ENCODE peak calls at places on chromosomes 2 and 18, in ten cellular contexts. V is IMR-90, E is fibroblast of lung, R is endothelial cell of umbilical vein, M is colonic mucosa, Q is neural progenitor cell, P is SK-N-SH, A is HepG2, F is mammary epithelial cell, G is endodermal cell. K is an unnamed sample.

GRCh38 chr2:84302513-84303412 is 156.3 kb downstream of the SUCLG1 start:
- DNase-seq in F (peak), V (peak), Q (peak), G (peak), R (peak), M (peak), A (peak), E (peak), P (peak), K (no peak)

GRCh38 chr18:75154997-75155396 is 53.9 kb downstream of the PTGR3 start:
- DNase-seq in Q (no peak), M (no peak), V (no peak), G (peak), P (no peak), E (no peak), F (no peak), A (no peak), R (no peak), K (no peak)

GRCh38 chr18:12589419-12589818 is 68.5 kb downstream of the SPIRE1 start:
- DNase-seq in F (no peak), R (no peak), P (peak), G (no peak), Q (no peak), E (no peak), M (no peak), V (no peak), A (no peak), K (no peak)

GRCh38 chr2:3200420-3200939 is 177.1 kb downstream of the EIPR1 start:
- DNase-seq in R (no peak), E (no peak), P (no peak), Q (no peak), A (no peak), V (no peak), M (no peak), F (no peak), G (no peak), K (no peak)

GRCh38 chr2:88658318-88658717 is 31.1 kb upstream of the EIF2AK3 start:
- DNase-seq in A (no peak), R (peak), G (no peak), Q (no peak), E (peak), V (peak), F (peak), M (no peak), P (no peak), K (no peak)

GRCh38 chr2:26466662-26467310 is 11.1 kb downstream of the OTOF start:
- DNase-seq in M (no peak), P (no peak), E (no peak), A (no peak), R (no peak), Q (no peak), G (no peak), F (no peak), V (no peak), K (peak)

GRCh38 chr18:23539911-23540475 is 36.7 kb downstream of the RMC1 start:
- DNase-seq in M (no peak), E (no peak), G (no peak), P (no peak), V (no peak), R (no peak), A (no peak), F (no peak), Q (no peak), K (no peak)

GRCh38 chr2:109275120-109276040 is 146.4 kb downstream of the SH3RF3 start:
- DNase-seq in P (no peak), Q (no peak), A (no peak), M (no peak), F (no peak), G (no peak), V (no peak), E (peak), R (peak), K (no peak)

GRCh38 chr2:172893111-172893510 is 157.5 kb downstream of the RAPGEF4 start:
- DNase-seq in V (no peak), M (no peak), A (no peak), Q (no peak), E (no peak), G (no peak), P (no peak), F (no peak), R (no peak), K (no peak)

GRCh38 chr2:109563294-109563693 is 50.5 kb downstream of the SEPTIN10 start:
- DNase-seq in E (no peak), P (no peak), F (no peak), G (no peak), R (no peak), V (peak), A (no peak), M (no peak), Q (no peak), K (no peak)

GRCh38 chr18:27750014-27750413 is 426.9 kb downstream of the CDH2 start:
- DNase-seq in P (peak), V (peak), Q (peak), E (peak), M (peak), A (peak), R (peak), G (peak), F (peak), K (no peak)

GRCh38 chr2:210189452-210190143 is 18.4 kb upstream of the KANSL1L start:
- DNase-seq in A (peak), M (no peak), E (no peak), F (no peak), Q (no peak), V (no peak), G (no peak), R (no peak), P (no peak), K (no peak)

GRCh38 chr2:75605770-75606535 is 40.6 kb upstream of the MRPL19 start:
- DNase-seq in F (peak), P (no peak), M (no peak), V (peak), E (peak), A (peak), G (peak), Q (peak), R (peak), K (no peak)

GRCh38 chr2:127535941-127536340 is 458 bp downstream of the MYO7B start:
- DNase-seq in V (no peak), R (no peak), F (no peak), G (no peak), A (no peak), M (peak), E (no peak), Q (no peak), P (no peak), K (no peak)

GRCh38 chr18:58640891-58641610 is 12.2 kb upstream of the ALPK2 start:
- DNase-seq in M (no peak), Q (no peak), V (no peak), E (no peak), A (no peak), F (no peak), R (no peak), P (no peak), G (peak), K (no peak)

GRCh38 chr2:218291318-218291933 is 877 bp downstream of the TMBIM1 start:
- DNase-seq in G (no peak), F (no peak), P (no peak), A (no peak), E (peak), M (no peak), R (no peak), Q (no peak), V (peak), K (no peak)

GRCh38 chr2:151760139-151760650 is 25.9 kb upstream of the NEB start:
- DNase-seq in F (no peak), V (no peak), A (peak), R (no peak), Q (peak), G (peak), M (no peak), E (no peak), P (no peak), K (no peak)

GRCh38 chr2:12168354-12169059 is 422.1 kb downstream of the LPIN1 start:
- DNase-seq in V (no peak), A (no peak), G (no peak), P (no peak), F (no peak), R (no peak), Q (no peak), M (no peak), E (no peak), K (no peak)

GRCh38 chr18:2881490-2882195 is 34.8 kb downstream of the EMILIN2 start:
- DNase-seq in M (no peak), P (no peak), V (peak), A (no peak), R (no peak), G (no peak), Q (no peak), E (peak), F (no peak), K (peak)

GRCh38 chr2:112547333-112547732 is 5.1 kb downstream of the POLR1B start:
- DNase-seq in F (peak), E (peak), A (peak), M (no peak), G (no peak), Q (no peak), P (no peak), V (peak), R (no peak), K (no peak)

GRCh38 chr2:64652231-64653173 is 1.2 kb downstream of the SERTAD2 start:
- DNase-seq in V (peak), Q (peak), F (peak), A (peak), P (no peak), G (peak), R (peak), M (peak), E (peak), K (no peak)

GRCh38 chr2:150480241-150480640 is 7.2 kb downstream of the RND3 start:
- DNase-seq in M (no peak), E (peak), A (no peak), R (peak), G (no peak), P (no peak), Q (no peak), F (peak), V (peak), K (no peak)

GRCh38 chr18:34971313-34971712 is 69.9 kb upstream of the MAPRE2 start:
- DNase-seq in M (no peak), F (peak), E (peak), A (no peak), G (no peak), P (no peak), Q (no peak), V (peak), R (no peak), K (no peak)

GRCh38 chr2:212428685-212429480 is 109.7 kb downstream of the ERBB4 start:
- DNase-seq in M (no peak), F (no peak), A (no peak), P (no peak), E (no peak), Q (peak), G (no peak), V (no peak), R (no peak), K (no peak)

GRCh38 chr2:241211276-241211675 is 22.8 kb downstream of the ANO7 start:
- DNase-seq in Q (peak), G (peak), V (no peak), E (no peak), P (no peak), F (no peak), A (no peak), R (no peak), M (no peak), K (no peak)

GRCh38 chr2:230690439-230690838 is 22.2 kb upstream of the CAB39 start:
- DNase-seq in E (peak), Q (no peak), F (no peak), M (peak), V (peak), G (no peak), P (no peak), A (no peak), R (no peak), K (peak)

GRCh38 chr18:46477425-46478011 is 179.5 kb downstream of the LOXHD1 start:
- DNase-seq in P (no peak), G (peak), E (no peak), A (no peak), M (no peak), R (no peak), Q (no peak), F (no peak), V (no peak), K (no peak)

GRCh38 chr18:50970006-50970405 is 2.2 kb downstream of the ELAC1 start:
- DNase-seq in A (no peak), M (peak), E (no peak), R (no peak), V (no peak), F (peak), Q (no peak), P (no peak), G (no peak), K (no peak)

GRCh38 chr2:214574077-214574775 is 163.4 kb downstream of the VWC2L start:
- DNase-seq in V (no peak), Q (no peak), E (no peak), R (no peak), G (no peak), P (no peak), A (no peak), M (no peak), F (no peak), K (no peak)

GRCh38 chr2:186466743-186467142 is 19.3 kb upstream of the ZC3H15 start:
- DNase-seq in V (no peak), P (no peak), Q (no peak), A (no peak), G (no peak), F (no peak), M (no peak), R (no peak), E (no peak), K (no peak)

DNA sequence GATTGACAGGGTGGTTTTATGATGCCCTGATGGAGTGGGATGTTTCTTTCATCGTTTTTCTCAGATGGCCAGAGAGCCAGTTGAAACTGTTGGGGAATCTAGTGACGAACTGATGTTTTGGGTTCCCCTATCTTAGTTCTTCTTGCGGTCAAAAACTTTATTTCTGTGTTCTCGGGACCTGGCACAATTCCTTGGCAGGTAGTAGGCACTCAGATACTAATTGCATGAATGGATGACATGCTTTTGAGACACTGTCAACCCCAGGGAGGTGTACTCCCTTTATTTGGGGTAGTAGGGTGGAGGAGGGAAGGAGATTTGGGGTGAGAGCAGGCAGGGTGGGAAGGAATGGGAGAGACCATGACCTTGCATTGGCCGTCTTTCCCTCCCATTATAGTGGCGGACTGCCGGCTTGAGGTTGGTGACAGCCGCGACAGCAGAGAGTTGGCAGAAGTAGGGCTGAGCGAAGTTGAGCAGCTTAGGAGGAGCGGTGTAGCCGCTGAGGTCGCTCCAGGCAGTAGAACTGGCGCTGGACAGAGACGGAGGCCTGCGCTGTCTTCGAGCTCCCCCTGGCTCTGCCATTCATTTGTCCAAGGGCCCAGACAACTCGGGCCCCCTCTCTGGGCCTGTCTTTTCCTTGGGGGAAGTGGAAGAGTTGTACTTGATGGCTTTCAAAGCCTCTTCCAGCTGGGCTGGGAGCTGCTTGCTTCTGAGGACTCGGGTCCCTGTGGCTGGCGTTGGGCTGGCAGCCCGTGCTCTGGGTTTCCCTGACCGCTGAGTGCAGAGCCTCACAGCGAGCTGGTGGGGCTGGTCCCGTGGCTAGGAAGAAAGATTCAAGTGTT is 2.6 kb downstream of the TET3 start:
- DNase-seq in E (peak), P (peak), G (peak), V (peak), M (peak), R (peak), Q (peak), A (no peak), F (peak), K (peak)
- TF ChIP-seq CTCF in E (peak), P (peak), G (peak), V (peak), M (peak), R (no peak), Q (no peak), A (peak), F (no peak), K (peak)

DNA sequence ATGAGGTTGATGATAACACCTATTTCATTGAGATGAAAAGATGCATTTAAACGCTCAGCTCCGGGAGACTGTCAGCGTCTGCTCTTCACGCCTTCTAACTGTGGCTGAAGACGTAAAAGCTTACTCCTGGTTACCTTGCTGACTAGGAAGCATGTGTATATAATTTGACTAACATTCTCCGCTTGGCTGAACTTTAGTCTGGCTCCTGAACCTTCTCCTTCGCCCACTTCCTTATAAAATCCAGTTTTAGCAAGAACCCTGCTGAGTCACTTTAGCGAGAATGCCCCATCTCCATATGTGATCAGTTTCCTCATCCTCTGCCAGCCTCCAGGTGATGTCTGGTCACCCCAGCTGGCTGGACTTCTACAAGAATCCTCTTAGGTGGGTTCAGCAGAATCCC is 12.7 kb upstream of the CREG2 start:
- DNase-seq in E (no peak), V (peak), G (no peak), F (peak), Q (no peak), M (peak), P (no peak), A (no peak), R (no peak), K (no peak)
- H3K4me3 ChIP-seq in E (no peak), V (no peak), G (no peak), F (no peak), Q (no peak), M (no peak), P (no peak), A (no peak), R (no peak), K (no peak)

GRCh38 chr18:26089247-26090129 is 925 bp downstream of the SS18 start:
- DNase-seq in R (peak), E (peak), G (no peak), M (peak), V (peak), Q (peak), P (peak), F (peak), A (peak), K (no peak)
- H3K9ac ChIP-seq in R (peak), E (peak), G (peak), M (peak), V (peak), Q (peak), P (peak), F (peak), A (peak), K (peak)

DNA sequence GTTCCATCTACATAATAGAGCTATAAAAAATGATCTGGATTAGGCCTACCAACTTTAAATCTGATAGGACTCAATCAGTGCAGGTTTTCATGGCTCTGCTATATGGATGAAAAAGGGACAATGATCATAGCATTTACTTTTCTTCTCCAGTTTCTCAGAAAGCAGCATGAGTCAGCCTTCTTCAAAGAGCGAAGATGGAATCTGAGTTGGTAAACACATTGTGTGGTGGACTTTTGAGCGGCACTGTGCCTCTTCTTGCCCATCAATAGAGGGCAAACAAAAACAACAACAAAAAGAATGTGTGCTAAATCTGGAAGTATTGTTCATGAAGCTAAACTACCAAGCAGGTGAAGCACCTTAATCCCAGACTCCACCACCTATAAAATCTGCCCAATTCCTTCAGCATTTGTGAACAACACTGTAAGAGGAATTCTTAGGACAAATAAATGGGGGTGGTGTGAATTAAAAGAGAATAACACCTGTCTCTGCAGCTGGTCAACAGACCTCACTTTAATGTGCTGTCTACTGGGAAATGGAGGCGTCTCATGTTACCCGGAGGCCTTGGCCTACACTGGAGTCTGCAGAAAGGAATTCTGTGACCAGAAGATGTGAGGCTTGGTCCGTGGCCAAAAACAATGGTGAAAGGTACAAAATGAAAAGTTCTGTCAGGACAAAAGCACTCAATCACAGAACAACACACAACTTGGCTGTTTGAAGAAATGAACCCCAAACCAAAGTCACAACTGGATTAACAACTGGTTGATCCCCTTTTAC is 609.0 kb downstream of the IRS1 start:
- DNase-seq in E (no peak), V (peak), A (peak), P (no peak), F (no peak), G (no peak), R (no peak), Q (no peak), M (no peak), K (no peak)
- TF ChIP-seq CTCF in E (no peak), V (no peak), A (no peak), P (no peak), F (no peak), G (no peak), R (no peak), Q (no peak), M (no peak), K (no peak)

DNA sequence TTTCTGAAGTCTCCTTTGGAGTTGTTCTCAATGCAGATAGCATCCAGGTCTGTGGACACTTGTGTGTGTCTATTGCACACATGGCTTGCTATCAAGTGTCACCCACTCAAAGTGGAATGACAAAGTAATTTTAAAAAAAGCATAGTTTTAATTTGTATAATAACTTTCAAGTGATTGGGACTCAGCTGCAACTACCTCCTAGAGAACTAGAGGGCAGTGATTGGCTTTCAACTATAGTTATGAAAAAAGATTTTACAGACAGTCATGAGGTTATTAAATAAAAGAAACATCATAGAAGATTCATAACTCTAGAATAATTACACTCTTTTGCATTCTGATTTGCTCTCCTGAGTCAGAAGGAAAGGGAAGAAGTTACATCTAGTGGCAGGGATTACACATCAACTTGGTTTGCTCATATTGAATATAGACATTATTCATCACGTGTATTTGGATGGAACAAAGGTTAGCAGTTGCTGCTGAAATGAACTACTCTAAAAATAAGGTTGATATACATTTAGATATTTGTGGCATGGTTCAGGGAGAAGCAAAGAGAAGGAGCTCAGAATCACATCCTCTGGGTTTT is 4.7 kb downstream of the GPR39 start:
- DNase-seq in A (no peak), E (peak), G (no peak), Q (no peak), P (no peak), F (peak), V (peak), M (no peak), R (no peak), K (no peak)
- H3K4me3 ChIP-seq in A (no peak), E (no peak), G (peak), Q (no peak), P (no peak), F (no peak), V (no peak), M (no peak), R (no peak), K (no peak)

GRCh38 chr2:237389831-237390230 is 24.1 kb downstream of the COL6A3 start:
- DNase-seq in E (no peak), G (no peak), Q (no peak), A (no peak), F (no peak), V (no peak), P (no peak), M (no peak), R (no peak), K (no peak)
- H3K9ac ChIP-seq in E (no peak), G (no peak), Q (no peak), A (no peak), F (no peak), V (no peak), P (no peak), M (no peak), R (no peak), K (no peak)

DNA sequence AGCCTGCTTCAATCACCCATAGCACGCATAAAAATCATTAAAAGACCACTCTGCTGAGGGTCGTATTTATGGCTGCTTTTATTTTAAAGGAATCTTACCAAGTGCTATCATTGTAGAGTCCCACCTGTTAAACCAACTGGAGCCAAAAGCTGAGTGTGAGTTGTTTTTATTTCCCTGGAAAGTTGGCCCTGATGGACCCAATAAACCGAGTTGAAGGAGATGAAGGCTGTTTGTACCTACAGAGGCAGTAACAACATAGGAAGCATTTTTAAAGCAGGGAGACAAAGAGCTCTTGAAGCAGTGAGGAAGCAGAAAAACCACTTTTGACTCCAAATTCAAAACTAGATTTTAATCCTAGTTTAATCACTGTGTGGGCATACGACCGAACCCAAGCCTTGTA is 6.4 kb downstream of the MBOAT2 start:
- DNase-seq in R (no peak), M (peak), A (no peak), Q (no peak), F (no peak), V (no peak), P (no peak), E (no peak), G (no peak), K (no peak)
- TF ChIP-seq CTCF in R (no peak), M (no peak), A (no peak), Q (no peak), F (no peak), V (no peak), P (no peak), E (no peak), G (no peak), K (no peak)

K was measured in kidney.